ENCODE peak calls at places on chromosomes 4 and X, in four cellular contexts. O, T, X and I are unnamed samples.
A peak's percentile ranks its signal among the peaks of the same experiment; 100 is the strongest.

GRCh38 chr4:6689506-6689960 is 4.1 kb upstream of the S100P start:
- DNase-seq in O (peak; percentile 84), T (no peak), X (no peak), I (no peak)

GRCh38 chr4:88027611-88028608 is 20.5 kb downstream of the PKD2 start:
- DNase-seq in O (no peak), T (no peak), X (no peak), I (peak; percentile 82)

GRCh38 chr4:142781114-142781513 is 65.0 kb downstream of the INPP4B start:
- DNase-seq in O (no peak), T (no peak), X (no peak), I (no peak)

GRCh38 chr4:87123241-87123640 is 97.2 kb downstream of the KLHL8 start:
- DNase-seq in O (no peak), T (no peak), X (no peak), I (no peak)

GRCh38 chr4:110631582-110632505 is 9.0 kb upstream of the PITX2 start:
- DNase-seq in O (peak; percentile 64), T (peak; percentile 80), X (peak; percentile 87), I (peak; percentile 74)

GRCh38 chr4:75673959-75674328 is 733 bp upstream of the G3BP2 start:
- DNase-seq in O (no peak), T (no peak), X (peak; percentile 17), I (no peak)

GRCh38 chr4:153114771-153115321 is 89.4 kb upstream of the TRIM2 start:
- DNase-seq in O (no peak), T (no peak), X (no peak), I (peak; percentile 46)

GRCh38 chr4:168711197-168712120 is 214.6 kb downstream of the PALLD start:
- DNase-seq in O (no peak), T (no peak), X (peak; percentile 15), I (peak; percentile 78)

GRCh38 chr4:54315561-54315960 is 86.5 kb downstream of the PDGFRA start:
- DNase-seq in O (no peak), T (no peak), X (no peak), I (no peak)

GRCh38 chr4:10113362-10114047 is 3.1 kb downstream of the WDR1 start:
- DNase-seq in O (no peak), T (no peak), X (no peak), I (no peak)
- H3K4me3 ChIP-seq in O (no peak overlapping the region), T (no peak overlapping the region), X (no peak overlapping the region), I (no peak overlapping the region)

DNA sequence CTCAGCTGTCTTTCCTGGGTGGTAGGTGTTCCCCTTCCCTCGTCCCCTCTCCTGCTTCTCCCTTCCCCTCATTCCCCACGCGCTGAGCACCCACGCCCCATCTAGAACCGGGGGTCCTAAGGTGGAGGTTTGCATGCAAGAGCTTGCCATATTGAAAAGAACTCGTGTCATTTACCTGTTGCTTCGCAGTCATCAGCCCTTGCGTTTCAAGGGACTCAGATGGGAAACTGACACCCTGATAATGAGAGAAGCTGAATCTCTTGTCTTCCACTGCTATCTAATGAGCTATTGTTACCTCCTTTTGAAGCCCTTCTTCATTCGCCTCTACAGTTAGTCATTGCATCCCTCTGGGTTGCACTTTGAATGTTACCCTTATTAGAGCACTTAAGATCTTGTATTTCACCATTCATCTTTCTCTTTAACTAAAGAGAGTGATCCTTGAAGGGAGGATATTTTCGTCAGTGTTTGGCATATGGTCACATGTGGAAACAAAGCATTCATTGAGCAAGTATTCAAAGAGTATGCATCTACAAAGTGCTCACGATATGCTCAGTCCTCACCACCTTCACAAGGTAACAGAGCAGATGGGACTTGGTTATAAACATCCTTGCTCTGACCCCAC is 25.7 kb downstream of the ARL9 start:
- DNase-seq in O (no peak), T (no peak), X (no peak), I (no peak)
- H3K4me3 ChIP-seq in O (peak overlapping the region; percentile 59), T (peak overlapping the region; percentile 82), X (no peak overlapping the region), I (peak overlapping the region; percentile 42)

GRCh38 chr4:38870098-38870850 is 2.7 kb downstream of the FAM114A1 start:
- DNase-seq in O (no peak), T (no peak), X (no peak), I (no peak)

GRCh38 chr4:38868055-38868965 is 704 bp downstream of the FAM114A1 start:
- DNase-seq in O (peak; percentile 54), T (peak; percentile 10), X (peak; percentile 38), I (no peak)

GRCh38 chr4:38871593-38871992 is 4.0 kb downstream of the FAM114A1 start:
- DNase-seq in O (no peak), T (no peak), X (no peak), I (no peak)

GRCh38 chr4:38867478-38868054 is at the start of gene FAM114A1:
- DNase-seq in O (peak; percentile 87), T (peak; percentile 72), X (peak; percentile 81), I (no peak)

GRCh38 chr4:38869511-38869910 is 1.9 kb downstream of the FAM114A1 start:
- DNase-seq in O (no peak), T (no peak), X (no peak), I (no peak)
- H3K4me3 ChIP-seq in O (peak overlapping the region; percentile 79), T (no peak overlapping the region), X (no peak overlapping the region), I (peak overlapping the region; percentile 94)

GRCh38 chrX:103629295-103630170 is 758 bp downstream of the TCEAL1 start:
- DNase-seq in O (peak; percentile 62), T (peak; percentile 73), X (peak; percentile 72), I (peak; percentile 31)

GRCh38 chrX:103628386-103629290 is at the start of gene TCEAL1:
- DNase-seq in O (peak; percentile 79), T (peak; percentile 52), X (peak; percentile 46), I (no peak)

GRCh38 chrX:103631145-103631544 is 2.4 kb downstream of the TCEAL1 start:
- DNase-seq in O (no peak), T (no peak), X (no peak), I (no peak)

GRCh38 chrX:103626855-103627254 is 1.9 kb upstream of the TCEAL1 start:
- DNase-seq in O (no peak), T (no peak), X (no peak), I (no peak)

GRCh38 chrX:103630171-103630511 is 1.4 kb downstream of the TCEAL1 start:
- DNase-seq in O (no peak), T (no peak), X (no peak), I (no peak)
- H3K4me3 ChIP-seq in O (peak overlapping the region; percentile 69), T (peak overlapping the region; percentile 82), X (peak overlapping the region; percentile 66), I (peak overlapping the region; percentile 70)